ENCODE peak calls at places on chromosomes 1 and 21, in eight cellular contexts. J is endothelial cell of umbilical vein, Z is GM12891, L is GM23338, N is sigmoid colon, X is breast epithelium, K is transverse colon, W is upper lobe of left lung. V is an unnamed sample.

GRCh38 chr1:229253170-229253974 is 17.5 kb upstream of the RAB4A start:
- DNase-seq in N (no peak), L (peak; percentile 47), W (no peak), J (no peak), K (peak; percentile 18), Z (no peak), X (no peak), V (no peak)

GRCh38 chr1:31855038-31855845 is 39.4 kb upstream of the SPOCD1 start:
- DNase-seq in K (no peak), N (peak; percentile 37), W (no peak), Z (no peak), L (no peak), X (no peak), J (no peak), V (no peak)

GRCh38 chr1:38084700-38085099 is 38.1 kb upstream of the POU3F1 start:
- DNase-seq in Z (no peak), X (no peak), W (no peak), J (no peak), K (no peak), N (no peak), L (no peak), V (no peak)

GRCh38 chr1:6545276-6545934 is 8.9 kb downstream of the NOL9 start:
- DNase-seq in X (no peak), K (no peak), W (no peak), J (peak; percentile 44), L (no peak), Z (no peak), N (no peak), V (no peak)

GRCh38 chr1:27605796-27606707 is 2.1 kb upstream of the AHDC1 start:
- DNase-seq in Z (no peak), L (peak; percentile 89), J (peak; percentile 53), K (peak; percentile 52), N (no peak), W (no peak), X (no peak), V (peak; percentile 51)

GRCh38 chr1:111225091-111225490 is 2.4 kb upstream of the CHI3L2 start:
- DNase-seq in X (no peak), Z (no peak), W (no peak), J (no peak), L (no peak), N (no peak), K (no peak), V (no peak)

GRCh38 chr1:225601902-225602589 is 50.9 kb downstream of the ENAH start:
- DNase-seq in N (no peak), L (no peak), Z (no peak), W (no peak), X (no peak), J (no peak), K (no peak), V (no peak)

GRCh38 chr21:38333290-38334272 is 76.8 kb downstream of the KCNJ15 start:
- DNase-seq in K (no peak), J (no peak), X (no peak), L (peak; percentile 37), Z (no peak), W (no peak), N (no peak), V (no peak)

GRCh38 chr1:998905-999796 is 746 bp downstream of the HES4 start:
- DNase-seq in X (no peak), Z (no peak), J (no peak), L (peak; percentile 53), N (peak; percentile 78), W (peak; percentile 89), K (no peak), V (no peak)

GRCh38 chr1:147252540-147252939 is 10.1 kb downstream of the CHD1L start:
- DNase-seq in X (no peak), K (no peak), Z (no peak), N (no peak), J (no peak), W (no peak), L (no peak), V (no peak)

GRCh38 chr21:41764558-41765392 is 2.1 kb downstream of the RIPK4 start:
- DNase-seq in W (no peak), N (peak; percentile 15), L (no peak), Z (no peak), X (no peak), J (no peak), K (no peak), V (peak; percentile 75)

DNA sequence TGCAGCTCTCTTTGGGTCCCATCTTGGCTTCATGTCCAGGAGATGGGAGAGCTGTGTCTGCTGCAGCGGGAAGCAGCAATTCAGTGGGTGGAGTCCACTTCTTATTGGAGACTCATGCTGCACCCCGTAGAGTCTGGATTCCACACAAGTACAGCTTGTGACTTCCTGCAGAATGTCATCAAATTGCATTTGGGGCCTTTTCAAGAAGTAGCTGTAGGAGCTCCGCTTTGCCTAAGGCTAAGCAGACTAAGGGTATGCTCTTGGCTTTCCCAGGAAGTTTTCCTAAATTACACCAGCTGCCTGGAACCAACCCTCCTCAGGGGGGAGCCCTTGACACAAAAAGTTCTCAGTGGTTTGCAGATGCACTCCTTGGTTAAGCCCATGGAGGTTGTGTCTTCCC is 5.7 kb upstream of the MOB3C start:
- DNase-seq in J (no peak), N (peak; percentile 68), Z (no peak), X (no peak), K (peak; percentile 60), L (peak; percentile 76), W (no peak), V (peak; percentile 56)
- TF ChIP-seq POLR2AphosphoS5 in J (no peak), N (no peak), Z (no peak), X (no peak), K (no peak), L (no peak), W (no peak), V (no peak)

DNA sequence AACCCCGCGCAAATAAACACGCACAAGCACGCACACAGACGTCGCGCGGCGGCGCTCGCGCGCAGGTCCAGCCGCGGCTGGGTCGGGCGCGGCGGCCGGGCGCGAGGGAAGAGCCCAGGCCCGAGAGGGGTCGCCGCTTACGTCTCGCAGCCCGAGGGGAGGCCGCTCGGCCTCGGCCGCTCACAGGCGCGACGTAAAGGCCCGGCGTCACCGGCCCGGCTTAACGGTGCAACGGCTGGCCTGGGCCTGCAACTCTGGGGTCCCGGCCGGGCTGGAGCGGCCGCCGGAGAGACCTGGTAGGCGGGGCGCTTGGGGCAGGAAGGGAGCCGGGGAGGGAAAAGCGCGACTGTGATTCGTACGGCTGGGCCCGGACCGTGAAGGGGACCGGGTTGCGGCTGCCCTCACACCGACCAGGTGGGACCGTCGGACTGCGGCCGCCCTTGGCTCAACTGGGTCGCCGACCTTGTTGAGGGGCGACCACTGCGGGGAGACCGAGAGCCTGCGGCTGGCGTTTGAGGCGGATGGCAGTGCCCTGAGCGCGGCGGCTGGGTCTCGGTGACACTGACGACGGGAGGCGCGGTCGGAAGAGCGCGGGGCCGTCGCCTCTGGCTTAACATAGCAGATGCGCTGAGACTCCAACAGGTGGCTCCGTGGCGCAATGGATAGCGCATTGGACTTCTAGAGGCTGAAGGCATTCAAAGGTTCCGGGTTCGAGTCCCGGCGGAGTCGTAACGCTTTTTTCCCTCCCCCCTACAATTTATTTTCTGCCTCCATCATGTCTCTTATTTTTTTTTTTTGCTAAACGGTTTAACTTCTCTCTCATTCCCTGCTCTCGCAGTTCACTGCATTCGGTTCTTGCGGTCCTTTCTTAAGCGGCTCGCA is 31.8 kb downstream of the DNTTIP2 start:
- DNase-seq in K (peak; percentile 92), Z (peak; percentile 73), L (peak; percentile 85), N (peak; percentile 95), W (peak; percentile 94), J (peak; percentile 96), X (peak; percentile 88), V (peak; percentile 89)
- TF ChIP-seq POLR2AphosphoS5 in K (peak; percentile 40), Z (no peak), L (peak; percentile 25), N (peak; percentile 79), W (peak; percentile 82), J (peak; percentile 68), X (peak; percentile 89), V (peak; percentile 56)

DNA sequence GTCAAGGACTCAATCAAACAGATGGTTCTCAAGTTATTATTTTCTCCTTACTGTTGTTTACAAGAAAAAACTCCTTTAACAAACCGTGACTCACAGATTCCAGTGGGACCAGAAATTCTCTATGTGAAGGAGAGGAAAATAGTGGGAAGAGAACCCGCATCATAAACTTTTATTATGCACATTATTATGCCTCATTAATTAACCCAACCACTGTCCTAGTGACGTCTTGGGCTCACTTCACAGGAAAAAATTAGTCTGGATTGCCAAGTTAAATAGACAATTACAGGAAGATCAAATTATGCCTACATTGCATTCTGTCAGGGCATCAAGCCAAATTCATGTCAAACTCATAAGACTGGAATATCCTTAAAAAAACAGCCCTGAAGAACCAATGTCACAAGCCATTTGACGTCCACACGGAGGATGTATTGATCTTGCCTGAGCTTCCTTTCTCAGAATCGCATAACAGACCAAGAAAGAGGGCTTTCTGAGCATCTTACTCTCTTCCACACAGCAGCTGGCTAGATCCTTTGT is 347.8 kb downstream of the DUSP10 start:
- DNase-seq in K (no peak), W (no peak), X (no peak), L (no peak), Z (no peak), J (peak; percentile 99), N (no peak), V (no peak)
- TF ChIP-seq POLR2AphosphoS5 in K (no peak), W (no peak), X (no peak), L (no peak), Z (no peak), J (peak; percentile 21), N (peak; percentile 6), V (no peak)

GRCh38 chr1:198156745-198157240 is at the start of gene NEK7:
- DNase-seq in K (peak; percentile 89), W (peak; percentile 96), Z (peak; percentile 36), J (peak; percentile 88), L (peak; percentile 76), X (peak; percentile 80), N (peak; percentile 89), V (peak; percentile 85)

GRCh38 chr1:198157241-198157846 is 546 bp downstream of the NEK7 start:
- DNase-seq in L (peak; percentile 97), Z (peak; percentile 41), K (peak; percentile 91), N (peak; percentile 94), X (peak; percentile 84), J (peak; percentile 93), W (peak; percentile 93), V (peak; percentile 90)

GRCh38 chr1:198157847-198158765 is 1.3 kb downstream of the NEK7 start:
- DNase-seq in K (peak; percentile 14), W (no peak), L (peak; percentile 56), N (no peak), J (peak; percentile 46), X (no peak), Z (no peak), V (no peak)

GRCh38 chr1:198155253-198155652 is 1.5 kb upstream of the NEK7 start:
- DNase-seq in W (no peak), X (no peak), N (no peak), K (no peak), Z (no peak), L (no peak), J (peak; percentile 88), V (no peak)

GRCh38 chr1:198156111-198156744 is 570 bp upstream of the NEK7 start:
- DNase-seq in J (peak; percentile 90), K (peak; percentile 81), X (peak; percentile 63), W (no peak), N (no peak), Z (no peak), L (peak; percentile 84), V (peak; percentile 69)
- TF ChIP-seq POLR2AphosphoS5 in J (no peak), K (peak; percentile 38), X (no peak), W (no peak), N (peak; percentile 65), Z (no peak), L (no peak), V (no peak)